ENCODE peak calls at places on chromosomes 5 and 9, in five cellular contexts. One of them, this sample, is unnamed.
A peak's percentile ranks its signal among the peaks of the same experiment; 100 is the strongest.

GRCh38 chr5:142930395-142930794 is 160.2 kb downstream of the ARHGAP26 start:
- DNase-seq in left ventricle myocardium inferior: no peak
- DNase-seq in fibroblast of the aortic adventitia: no peak
- DNase-seq in body of pancreas: no peak
- DNase-seq in PC-3: no peak
- DNase-seq in this sample: no peak

GRCh38 chr5:132000677-132001453 is 10.6 kb downstream of the ACSL6 start:
- DNase-seq in left ventricle myocardium inferior: no peak
- DNase-seq in fibroblast of the aortic adventitia: no peak
- DNase-seq in body of pancreas: no peak
- DNase-seq in PC-3: no peak
- DNase-seq in this sample: no peak

GRCh38 chr9:107861075-107861474 is 371.5 kb upstream of the KLF4 start:
- DNase-seq in left ventricle myocardium inferior: no peak
- DNase-seq in fibroblast of the aortic adventitia: no peak
- DNase-seq in body of pancreas: no peak
- DNase-seq in PC-3: no peak
- DNase-seq in this sample: no peak

GRCh38 chr9:79896390-79896789 is 324.6 kb downstream of the TLE4 start:
- DNase-seq in left ventricle myocardium inferior: no peak
- DNase-seq in fibroblast of the aortic adventitia: no peak
- DNase-seq in body of pancreas: no peak
- DNase-seq in PC-3: peak; percentile 61
- DNase-seq in this sample: no peak

GRCh38 chr9:31103836-31104235 is 1280.6 kb upstream of the ACO1 start:
- DNase-seq in left ventricle myocardium inferior: no peak
- DNase-seq in fibroblast of the aortic adventitia: no peak
- DNase-seq in body of pancreas: no peak
- DNase-seq in PC-3: no peak
- DNase-seq in this sample: no peak

GRCh38 chr9:124132671-124133147 is 121.1 kb downstream of the LHX2 start:
- DNase-seq in left ventricle myocardium inferior: no peak
- DNase-seq in fibroblast of the aortic adventitia: no peak
- DNase-seq in body of pancreas: no peak
- DNase-seq in PC-3: no peak
- DNase-seq in this sample: no peak

GRCh38 chr9:106772523-106773290 is 90.3 kb upstream of the ZNF462 start:
- DNase-seq in left ventricle myocardium inferior: no peak
- DNase-seq in fibroblast of the aortic adventitia: no peak
- DNase-seq in body of pancreas: no peak
- DNase-seq in PC-3: no peak
- DNase-seq in this sample: no peak

GRCh38 chr5:168097852-168098251 is 193.6 kb upstream of the WWC1 start:
- DNase-seq in left ventricle myocardium inferior: no peak
- DNase-seq in fibroblast of the aortic adventitia: no peak
- DNase-seq in body of pancreas: no peak
- DNase-seq in PC-3: peak; percentile 26
- DNase-seq in this sample: no peak

GRCh38 chr5:148730955-148731898 is 76.9 kb upstream of the HTR4 start:
- DNase-seq in left ventricle myocardium inferior: peak; percentile 32
- DNase-seq in fibroblast of the aortic adventitia: peak; percentile 95
- DNase-seq in body of pancreas: peak; percentile 80
- DNase-seq in PC-3: peak; percentile 98
- DNase-seq in this sample: peak; percentile 80

DNA sequence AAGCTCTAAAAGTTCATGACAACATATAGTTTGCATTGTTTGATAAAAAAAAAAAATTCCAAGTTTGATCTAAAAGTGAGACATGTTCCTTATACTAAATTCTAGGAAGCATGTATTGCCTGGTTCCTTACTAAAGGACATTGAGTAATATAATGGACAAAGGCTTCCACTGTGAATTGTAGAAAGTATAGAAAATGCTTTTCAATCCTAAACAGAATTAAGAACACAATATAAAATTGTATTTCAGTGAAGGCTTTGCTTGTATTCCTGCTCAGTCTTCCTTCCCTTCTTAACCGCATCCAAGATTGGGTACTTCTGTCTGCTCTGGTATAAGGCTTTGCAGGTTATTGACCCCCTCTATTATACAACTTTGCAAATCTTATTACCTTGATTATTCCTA is 2.4 kb downstream of the RECK start:
- DNase-seq in left ventricle myocardium inferior: no peak
- DNase-seq in fibroblast of the aortic adventitia: no peak
- DNase-seq in body of pancreas: no peak
- DNase-seq in PC-3: no peak
- DNase-seq in this sample: no peak
- H3K4me3 ChIP-seq in left ventricle myocardium inferior: no peak overlapping the region
- H3K4me3 ChIP-seq in fibroblast of the aortic adventitia: peak overlapping the region; percentile 66
- H3K4me3 ChIP-seq in body of pancreas: no peak overlapping the region
- H3K4me3 ChIP-seq in PC-3: no peak overlapping the region
- H3K4me3 ChIP-seq in this sample: no peak overlapping the region

GRCh38 chr5:151082976-151083651 is 2.3 kb upstream of the TNIP1 start:
- DNase-seq in left ventricle myocardium inferior: no peak
- DNase-seq in fibroblast of the aortic adventitia: no peak
- DNase-seq in body of pancreas: no peak
- DNase-seq in PC-3: peak; percentile 90
- DNase-seq in this sample: no peak

GRCh38 chr5:151084363-151084762 is 3.5 kb upstream of the TNIP1 start:
- DNase-seq in left ventricle myocardium inferior: no peak
- DNase-seq in fibroblast of the aortic adventitia: no peak
- DNase-seq in body of pancreas: no peak
- DNase-seq in PC-3: peak; percentile 14
- DNase-seq in this sample: no peak

GRCh38 chr5:151081426-151082273 is 816 bp upstream of the TNIP1 start:
- DNase-seq in left ventricle myocardium inferior: no peak
- DNase-seq in fibroblast of the aortic adventitia: no peak
- DNase-seq in body of pancreas: no peak
- DNase-seq in PC-3: peak; percentile 64
- DNase-seq in this sample: no peak

GRCh38 chr5:151080620-151081425 is at the start of gene TNIP1:
- DNase-seq in left ventricle myocardium inferior: peak; percentile 97
- DNase-seq in fibroblast of the aortic adventitia: peak; percentile 88
- DNase-seq in body of pancreas: peak; percentile 93
- DNase-seq in PC-3: peak; percentile 94
- DNase-seq in this sample: peak; percentile 89

DNA sequence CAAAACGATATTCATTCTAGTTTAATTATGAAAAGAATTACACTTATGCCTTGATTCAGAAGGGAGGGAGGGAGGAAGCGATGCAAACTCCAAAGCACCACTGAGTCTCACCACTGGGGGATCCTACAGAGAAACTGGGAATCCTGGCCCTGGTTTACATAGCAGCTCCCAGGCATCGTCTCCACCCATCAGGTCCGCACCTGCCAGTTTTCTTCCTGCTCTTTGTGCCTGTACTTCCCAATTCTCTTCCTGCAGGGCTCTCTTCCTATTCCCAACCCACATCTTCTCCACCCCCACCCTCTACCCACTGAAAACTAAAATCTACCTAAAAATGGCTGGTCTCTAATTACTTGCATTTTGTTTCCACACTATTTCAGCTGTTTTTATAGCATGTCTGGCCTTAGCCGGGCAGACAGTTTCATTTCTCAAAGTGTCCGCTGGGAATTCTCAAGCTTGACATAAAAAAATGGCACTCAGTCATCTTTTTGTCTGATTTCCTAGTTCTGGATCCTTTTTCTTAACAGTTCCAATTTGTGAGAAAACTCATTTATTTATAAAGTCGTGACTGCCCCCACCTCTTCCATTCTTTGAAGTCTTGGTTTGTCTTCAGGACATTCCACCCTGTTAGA is 1.6 kb upstream of the TNIP1 start:
- DNase-seq in left ventricle myocardium inferior: no peak
- DNase-seq in fibroblast of the aortic adventitia: no peak
- DNase-seq in body of pancreas: no peak
- DNase-seq in PC-3: peak; percentile 24
- DNase-seq in this sample: no peak
- H3K4me3 ChIP-seq in left ventricle myocardium inferior: peak overlapping the region; percentile 89
- H3K4me3 ChIP-seq in fibroblast of the aortic adventitia: peak overlapping the region; percentile 86
- H3K4me3 ChIP-seq in body of pancreas: no peak overlapping the region
- H3K4me3 ChIP-seq in PC-3: peak overlapping the region; percentile 94
- H3K4me3 ChIP-seq in this sample: no peak overlapping the region

GRCh38 chr5:73440262-73440661 is 8.3 kb downstream of the FOXD1 start:
- DNase-seq in left ventricle myocardium inferior: no peak
- DNase-seq in fibroblast of the aortic adventitia: no peak
- DNase-seq in body of pancreas: no peak
- DNase-seq in PC-3: no peak
- DNase-seq in this sample: no peak

GRCh38 chr5:73438897-73439470 is 9.6 kb downstream of the FOXD1 start:
- DNase-seq in left ventricle myocardium inferior: no peak
- DNase-seq in fibroblast of the aortic adventitia: no peak
- DNase-seq in body of pancreas: no peak
- DNase-seq in PC-3: no peak
- DNase-seq in this sample: no peak

GRCh38 chr5:73436535-73437125 is 11.9 kb downstream of the FOXD1 start:
- DNase-seq in left ventricle myocardium inferior: no peak
- DNase-seq in fibroblast of the aortic adventitia: no peak
- DNase-seq in body of pancreas: no peak
- DNase-seq in PC-3: no peak
- DNase-seq in this sample: no peak

GRCh38 chr5:73437126-73438047 is 11.2 kb downstream of the FOXD1 start:
- DNase-seq in left ventricle myocardium inferior: no peak
- DNase-seq in fibroblast of the aortic adventitia: peak; percentile 33
- DNase-seq in body of pancreas: no peak
- DNase-seq in PC-3: peak; percentile 80
- DNase-seq in this sample: no peak

GRCh38 chr5:73438048-73438896 is 10.3 kb downstream of the FOXD1 start:
- DNase-seq in left ventricle myocardium inferior: no peak
- DNase-seq in fibroblast of the aortic adventitia: no peak
- DNase-seq in body of pancreas: no peak
- DNase-seq in PC-3: peak; percentile 8
- DNase-seq in this sample: no peak
- H3K4me3 ChIP-seq in left ventricle myocardium inferior: no peak overlapping the region
- H3K4me3 ChIP-seq in fibroblast of the aortic adventitia: no peak overlapping the region
- H3K4me3 ChIP-seq in body of pancreas: no peak overlapping the region
- H3K4me3 ChIP-seq in PC-3: peak overlapping the region; percentile 68
- H3K4me3 ChIP-seq in this sample: no peak overlapping the region

GRCh38 chr5:171627936-171628335 is 157.7 kb upstream of the SMIM23 start:
- DNase-seq in left ventricle myocardium inferior: no peak
- DNase-seq in fibroblast of the aortic adventitia: no peak
- DNase-seq in body of pancreas: no peak
- DNase-seq in PC-3: no peak
- DNase-seq in this sample: no peak

GRCh38 chr5:171630047-171630669 is 155.5 kb upstream of the SMIM23 start:
- DNase-seq in left ventricle myocardium inferior: peak; percentile 63
- DNase-seq in fibroblast of the aortic adventitia: peak; percentile 52
- DNase-seq in body of pancreas: no peak
- DNase-seq in PC-3: peak; percentile 68
- DNase-seq in this sample: no peak

GRCh38 chr5:171630670-171631065 is 154.9 kb upstream of the SMIM23 start:
- DNase-seq in left ventricle myocardium inferior: no peak
- DNase-seq in fibroblast of the aortic adventitia: no peak
- DNase-seq in body of pancreas: no peak
- DNase-seq in PC-3: no peak
- DNase-seq in this sample: no peak

GRCh38 chr5:171628344-171628743 is 157.3 kb upstream of the SMIM23 start:
- DNase-seq in left ventricle myocardium inferior: no peak
- DNase-seq in fibroblast of the aortic adventitia: peak; percentile 22
- DNase-seq in body of pancreas: no peak
- DNase-seq in PC-3: no peak
- DNase-seq in this sample: peak; percentile 25

DNA sequence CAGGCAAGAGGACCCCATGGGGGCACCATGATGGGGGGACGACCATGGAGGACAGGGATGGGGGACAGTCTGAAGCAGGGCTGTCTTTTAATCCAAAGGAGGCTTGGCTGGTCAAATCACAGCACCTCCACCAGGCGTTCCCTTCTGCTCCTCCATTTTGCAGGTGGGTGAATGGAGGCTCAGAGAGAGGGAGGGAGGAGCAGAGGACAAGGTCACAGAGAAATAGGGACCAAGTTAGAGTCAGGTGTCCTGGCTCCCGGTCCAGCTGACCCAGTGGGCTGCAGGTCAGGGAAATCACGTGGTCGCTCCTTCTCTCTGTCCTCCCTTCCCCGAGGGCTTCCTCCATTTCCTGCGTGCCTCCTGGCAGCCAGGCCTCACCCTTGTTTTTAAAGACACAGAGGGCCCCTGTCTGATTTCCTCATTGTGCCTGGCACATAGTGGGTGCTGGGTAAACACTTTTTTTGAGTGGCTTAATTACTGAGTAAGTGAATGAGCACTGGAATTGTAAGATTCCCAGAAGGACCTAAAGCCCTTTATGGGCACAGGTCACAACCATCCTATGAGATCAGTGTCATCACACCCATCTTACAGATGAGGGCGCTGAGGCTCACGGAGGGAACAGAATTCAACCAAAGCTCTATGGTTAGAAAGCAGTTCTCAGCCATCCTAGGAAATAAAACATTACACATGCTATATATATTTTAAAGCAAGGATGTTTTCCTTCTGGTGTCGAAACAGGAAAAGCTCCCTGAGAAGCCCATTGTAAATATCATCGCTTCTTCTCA is 156.2 kb upstream of the SMIM23 start:
- DNase-seq in left ventricle myocardium inferior: no peak
- DNase-seq in fibroblast of the aortic adventitia: peak; percentile 31
- DNase-seq in body of pancreas: no peak
- DNase-seq in PC-3: peak; percentile 34
- DNase-seq in this sample: no peak
- H3K4me3 ChIP-seq in left ventricle myocardium inferior: peak overlapping the region; percentile 36
- H3K4me3 ChIP-seq in fibroblast of the aortic adventitia: no peak overlapping the region
- H3K4me3 ChIP-seq in body of pancreas: no peak overlapping the region
- H3K4me3 ChIP-seq in PC-3: peak overlapping the region; percentile 51
- H3K4me3 ChIP-seq in this sample: peak overlapping the region; percentile 36

GRCh38 chr5:141511771-141512325 is 23.0 kb downstream of the PCDHGC5 start:
- DNase-seq in left ventricle myocardium inferior: no peak
- DNase-seq in fibroblast of the aortic adventitia: no peak
- DNase-seq in body of pancreas: no peak
- DNase-seq in PC-3: no peak
- DNase-seq in this sample: no peak
- H3K4me3 ChIP-seq in left ventricle myocardium inferior: no peak overlapping the region
- H3K4me3 ChIP-seq in fibroblast of the aortic adventitia: no peak overlapping the region
- H3K4me3 ChIP-seq in body of pancreas: no peak overlapping the region
- H3K4me3 ChIP-seq in PC-3: no peak overlapping the region
- H3K4me3 ChIP-seq in this sample: no peak overlapping the region

GRCh38 chr9:6079386-6079785 is 64.0 kb upstream of the RANBP6 start:
- DNase-seq in left ventricle myocardium inferior: no peak
- DNase-seq in fibroblast of the aortic adventitia: no peak
- DNase-seq in body of pancreas: no peak
- DNase-seq in PC-3: no peak
- DNase-seq in this sample: no peak
- H3K4me3 ChIP-seq in left ventricle myocardium inferior: peak overlapping the region; percentile 64
- H3K4me3 ChIP-seq in fibroblast of the aortic adventitia: peak overlapping the region; percentile 63
- H3K4me3 ChIP-seq in body of pancreas: no peak overlapping the region
- H3K4me3 ChIP-seq in PC-3: peak overlapping the region; percentile 62
- H3K4me3 ChIP-seq in this sample: no peak overlapping the region

GRCh38 chr5:179678238-179679013 is 2.4 kb downstream of the CBY3 start:
- DNase-seq in left ventricle myocardium inferior: peak; percentile 97
- DNase-seq in fibroblast of the aortic adventitia: peak; percentile 93
- DNase-seq in body of pancreas: peak; percentile 95
- DNase-seq in PC-3: peak; percentile 91
- DNase-seq in this sample: peak; percentile 93
- H3K4me3 ChIP-seq in left ventricle myocardium inferior: peak overlapping the region; percentile 89
- H3K4me3 ChIP-seq in fibroblast of the aortic adventitia: peak overlapping the region; percentile 93
- H3K4me3 ChIP-seq in body of pancreas: peak overlapping the region; percentile 53
- H3K4me3 ChIP-seq in PC-3: peak overlapping the region; percentile 95
- H3K4me3 ChIP-seq in this sample: peak overlapping the region; percentile 71

DNA sequence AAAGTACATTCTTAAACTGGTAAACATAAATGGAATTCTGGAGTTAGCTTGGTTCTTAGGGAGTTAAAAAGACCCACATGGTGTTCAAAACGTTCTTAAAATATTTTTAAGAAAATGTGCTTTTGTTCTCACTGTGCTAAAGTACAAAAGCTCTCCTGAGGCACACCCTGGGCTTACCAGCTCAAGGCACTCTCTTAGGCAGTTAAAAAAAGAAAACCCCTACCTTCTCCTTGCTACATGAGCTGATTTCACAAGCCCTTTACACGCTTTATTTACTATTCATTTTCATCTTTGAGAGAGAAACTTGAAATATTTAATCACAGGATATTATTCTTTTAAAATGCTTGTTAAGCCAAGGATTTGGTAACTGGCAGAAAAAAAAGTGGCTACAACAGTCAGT is 723.3 kb upstream of the GRAMD2B start:
- DNase-seq in left ventricle myocardium inferior: no peak
- DNase-seq in fibroblast of the aortic adventitia: peak; percentile 20
- DNase-seq in body of pancreas: no peak
- DNase-seq in PC-3: no peak
- DNase-seq in this sample: no peak
- H3K4me3 ChIP-seq in left ventricle myocardium inferior: peak overlapping the region; percentile 36
- H3K4me3 ChIP-seq in fibroblast of the aortic adventitia: no peak overlapping the region
- H3K4me3 ChIP-seq in body of pancreas: no peak overlapping the region
- H3K4me3 ChIP-seq in PC-3: no peak overlapping the region
- H3K4me3 ChIP-seq in this sample: no peak overlapping the region

This sample was measured in tibial artery.